ENCODE peak calls at places on chromosomes 2 and 18, in six cellular contexts. L, O, T, S, B and F are unnamed samples.

GRCh38 chr2:75464348-75464946 is 96.3 kb downstream of the EVA1A start:
- DNase-seq in L (no peak), O (peak), T (no peak), S (peak), B (no peak), F (no peak)

GRCh38 chr2:20966061-20966460 is 77.8 kb downstream of the APOB start:
- DNase-seq in L (no peak), O (no peak), T (no peak), S (no peak), B (no peak), F (no peak)

GRCh38 chr2:203900298-203900697 is 32.7 kb downstream of the CTLA4 start:
- DNase-seq in L (no peak), O (no peak), T (peak), S (no peak), B (no peak), F (no peak)

GRCh38 chr2:230751062-230751461 is 38.4 kb downstream of the CAB39 start:
- DNase-seq in L (peak), O (no peak), T (no peak), S (peak), B (no peak), F (no peak)

GRCh38 chr2:31812051-31812798 is 198.6 kb downstream of the MEMO1 start:
- DNase-seq in L (peak), O (no peak), T (peak), S (peak), B (no peak), F (peak)

GRCh38 chr18:5546660-5547059 is 2.9 kb upstream of the EPB41L3 start:
- DNase-seq in L (peak), O (peak), T (no peak), S (no peak), B (no peak), F (peak)

GRCh38 chr18:24009651-24010333 is 4.8 kb upstream of the TTC39C start:
- DNase-seq in L (peak), O (no peak), T (no peak), S (no peak), B (no peak), F (no peak)

GRCh38 chr2:218138047-218138446 is 12.2 kb downstream of the CXCR2 start:
- DNase-seq in L (no peak), O (no peak), T (no peak), S (no peak), B (no peak), F (no peak)

GRCh38 chr2:197011777-197012641 is 85.5 kb upstream of the PGAP1 start:
- DNase-seq in L (peak), O (peak), T (peak), S (peak), B (no peak), F (peak)

GRCh38 chr18:7497081-7497480 is 70.0 kb upstream of the PTPRM start:
- DNase-seq in L (no peak), O (no peak), T (no peak), S (no peak), B (no peak), F (no peak)

GRCh38 chr2:112483047-112483473 is 1.1 kb downstream of the TTL start:
- DNase-seq in L (peak), O (peak), T (no peak), S (peak), B (no peak), F (no peak)

GRCh38 chr2:128354731-128355470 is 36.2 kb upstream of the HS6ST1 start:
- DNase-seq in L (no peak), O (no peak), T (no peak), S (no peak), B (no peak), F (no peak)

GRCh38 chr2:15472133-15472532 is 89.0 kb downstream of the NBAS start:
- DNase-seq in L (peak), O (no peak), T (no peak), S (no peak), B (no peak), F (no peak)

GRCh38 chr2:114661926-114662670 is 219.7 kb downstream of the DPP10 start:
- DNase-seq in L (peak), O (peak), T (no peak), S (no peak), B (no peak), F (peak)

GRCh38 chr2:26816893-26817292 is 31.0 kb downstream of the CENPA start:
- DNase-seq in L (no peak), O (no peak), T (no peak), S (no peak), B (no peak), F (peak)